ENCODE peak calls at places on chromosome 18, in seven cellular contexts. W is posterior cingulate gyrus; C is stimulated activated CD8-positive, alpha-beta memory T cell treated with anti-CD3 and anti-CD28 coated beads, Interleukin-15, amount 100 ng/mL, for 48 hours; T is T-helper 2 cell; F is stomach; U is stimulated activated CD4-positive, alpha-beta T cell treated with anti-CD3 and anti-CD28 coated beads, Interleukin-4, amount 100 ng/mL, for 1 hour; P is memory B cell. Z is an unnamed sample.

GRCh38 chr18:68426731-68427315 is 288.1 kb downstream of the TMX3 start:
- DNase-seq in P (no peak), C (no peak), U (no peak), W (no peak), F (no peak), T (no peak), Z (no peak)

GRCh38 chr18:23859466-23860352 is 154.8 kb upstream of the TTC39C start:
- DNase-seq in W (no peak), U (no peak), F (no peak), T (no peak), C (no peak), P (no peak), Z (no peak)

GRCh38 chr18:11852048-11852341 is 782 bp downstream of the CHMP1B start:
- DNase-seq in F (no peak), T (no peak), C (no peak), P (no peak), U (no peak), W (no peak), Z (no peak)

GRCh38 chr18:68759308-68759707 is 38.6 kb upstream of the CCDC102B start:
- DNase-seq in F (no peak), T (no peak), U (no peak), C (no peak), W (no peak), P (no peak), Z (no peak)

GRCh38 chr18:47793609-47794008 is 136.8 kb downstream of the SMAD2 start:
- DNase-seq in W (no peak), U (no peak), C (no peak), P (no peak), T (no peak), F (no peak), Z (no peak)

GRCh38 chr18:8480506-8481328 is 128.5 kb upstream of the RAB12 start:
- DNase-seq in F (peak), P (no peak), C (no peak), W (peak), U (no peak), T (no peak), Z (no peak)

GRCh38 chr18:71541643-71542042 is 1002.5 kb downstream of the CBLN2 start:
- DNase-seq in U (no peak), F (no peak), C (no peak), P (no peak), W (no peak), T (no peak), Z (no peak)

GRCh38 chr18:12435867-12436266 is 28.1 kb downstream of the PRELID3A start:
- DNase-seq in U (no peak), W (no peak), T (no peak), P (no peak), F (no peak), C (no peak), Z (no peak)

GRCh38 chr18:23306842-23307241 is 146.2 kb upstream of the RIOK3 start:
- DNase-seq in T (peak), P (no peak), U (no peak), F (no peak), C (no peak), W (no peak), Z (no peak)

GRCh38 chr18:21341141-21341540 is 99.1 kb downstream of the GREB1L start:
- DNase-seq in W (no peak), F (no peak), P (no peak), U (no peak), T (no peak), C (no peak), Z (no peak)

GRCh38 chr18:9803698-9804516 is 81.9 kb upstream of the TXNDC2 start:
- DNase-seq in W (no peak), U (no peak), P (no peak), C (no peak), T (no peak), F (no peak), Z (no peak)

GRCh38 chr18:33914399-33914798 is 310.3 kb downstream of the NOL4 start:
- DNase-seq in W (no peak), F (no peak), C (no peak), T (no peak), U (no peak), P (no peak), Z (no peak)

GRCh38 chr18:49241852-49242251 is 218.6 kb downstream of the DYM start:
- DNase-seq in U (no peak), P (no peak), W (no peak), F (no peak), T (no peak), C (no peak), Z (no peak)

GRCh38 chr18:13570856-13571495 is 155.4 kb downstream of the FAM210A start:
- DNase-seq in P (no peak), F (no peak), T (no peak), W (no peak), C (peak), U (no peak), Z (no peak)

GRCh38 chr18:74541703-74542555 is 7.6 kb downstream of the CNDP1 start:
- DNase-seq in T (peak), U (no peak), F (peak), W (peak), P (no peak), C (no peak), Z (no peak)

GRCh38 chr18:4444306-4444705 is 10.8 kb downstream of the DLGAP1 start:
- DNase-seq in C (no peak), T (no peak), F (no peak), U (no peak), W (no peak), P (no peak), Z (no peak)

GRCh38 chr18:9333441-9334350 is 877 bp upstream of the TWSG1 start:
- DNase-seq in F (no peak), U (peak), T (peak), C (no peak), P (no peak), W (no peak), Z (no peak)

GRCh38 chr18:22179631-22180030 is 10.2 kb downstream of the GATA6 start:
- DNase-seq in U (no peak), C (no peak), W (no peak), P (no peak), T (no peak), F (no peak), Z (no peak)

GRCh38 chr18:25493401-25493800 is 141.4 kb upstream of the ZNF521 start:
- DNase-seq in W (no peak), F (no peak), U (no peak), P (no peak), T (no peak), C (no peak), Z (no peak)

GRCh38 chr18:45449761-45450227 is 165.5 kb upstream of the SLC14A2 start:
- DNase-seq in P (no peak), C (no peak), U (no peak), W (peak), T (no peak), F (peak), Z (no peak)

GRCh38 chr18:54961016-54961423 is 1.8 kb upstream of the CCDC68 start:
- DNase-seq in P (no peak), F (no peak), T (no peak), W (no peak), C (no peak), U (no peak), Z (no peak)

GRCh38 chr18:46497129-46497528 is 159.9 kb downstream of the LOXHD1 start:
- DNase-seq in F (no peak), W (no peak), U (peak), T (peak), P (no peak), C (no peak), Z (no peak)

GRCh38 chr18:74468547-74469014 is 11.5 kb upstream of the DIPK1C start:
- DNase-seq in U (no peak), P (no peak), F (no peak), W (no peak), C (no peak), T (no peak), Z (no peak)

GRCh38 chr18:79882522-79883241 is 68.8 kb downstream of the SLC66A2 start:
- DNase-seq in T (no peak), P (no peak), U (no peak), F (no peak), W (no peak), C (no peak), Z (no peak)

GRCh38 chr18:69172046-69172445 is 228.6 kb upstream of the DOK6 start:
- DNase-seq in W (no peak), U (no peak), C (no peak), P (no peak), T (no peak), F (no peak), Z (no peak)

GRCh38 chr18:26298107-26298506 is 71.9 kb downstream of the TAF4B start:
- DNase-seq in P (no peak), C (no peak), F (no peak), W (peak), U (no peak), T (no peak), Z (no peak)

GRCh38 chr18:23529597-23529996 is 26.3 kb downstream of the RMC1 start:
- DNase-seq in P (no peak), C (no peak), W (no peak), F (no peak), U (no peak), T (no peak), Z (no peak)

GRCh38 chr18:13112982-13113381 is 105.6 kb upstream of the LDLRAD4 start:
- DNase-seq in P (no peak), W (peak), T (no peak), C (no peak), F (peak), U (no peak), Z (no peak)

GRCh38 chr18:75455249-75456183 is 28.0 kb upstream of the SMIM21 start:
- DNase-seq in F (no peak), W (no peak), C (no peak), T (no peak), P (no peak), U (no peak), Z (no peak)

GRCh38 chr18:55406374-55407045 is 181.5 kb downstream of the TCF4 start:
- DNase-seq in W (peak), P (no peak), T (no peak), C (no peak), U (no peak), F (no peak), Z (no peak)

GRCh38 chr18:10406172-10406663 is 48.2 kb upstream of the APCDD1 start:
- DNase-seq in U (no peak), C (no peak), T (no peak), F (peak), W (no peak), P (no peak), Z (no peak)

GRCh38 chr18:26470011-26470637 is 78.2 kb downstream of the KCTD1 start:
- DNase-seq in F (no peak), P (no peak), T (no peak), W (no peak), U (no peak), C (no peak), Z (no peak)

GRCh38 chr18:12744103-12744502 is 41.3 kb downstream of the PSMG2 start:
- DNase-seq in W (no peak), F (no peak), C (no peak), U (no peak), T (peak), P (no peak), Z (no peak)

GRCh38 chr18:50775207-50775606 is 44.6 kb downstream of the MRO start:
- DNase-seq in T (no peak), W (no peak), C (no peak), P (no peak), U (no peak), F (no peak), Z (no peak)

GRCh38 chr18:30016179-30016578 is 1026.4 kb downstream of the DSC3 start:
- DNase-seq in C (no peak), W (no peak), F (no peak), T (no peak), P (no peak), U (no peak), Z (no peak)

Z was measured in activated B cell treated with CpG ODN at 0.5 μM for 24 hours.